ENCODE peak calls at places on chromosomes 13 and 19, in six cellular contexts. X is neural progenitor cell, W is fibroblast of lung, I is GM23338, Z is hepatocyte, B is GM23248. M is an unnamed sample.

GRCh38 chr13:79407349-79407979 is 1.4 kb upstream of the RBM26 start:
- DNase-seq in X (no peak), W (no peak), I (no peak), Z (no peak), B (no peak), M (no peak)

GRCh38 chr13:62793850-62794249 is 1378.2 kb upstream of the PCDH20 start:
- DNase-seq in X (no peak), W (no peak), I (no peak), Z (no peak), B (no peak), M (no peak)

GRCh38 chr13:109646423-109646822 is 140.0 kb downstream of the IRS2 start:
- DNase-seq in X (no peak), W (no peak), I (no peak), Z (no peak), B (no peak), M (no peak)

GRCh38 chr13:52848455-52849190 is at the start of gene PCDH8:
- DNase-seq in X (peak; percentile 96), W (no peak), I (peak; percentile 96), Z (peak; percentile 57), B (peak; percentile 6), M (no peak)

GRCh38 chr19:7013678-7014077 is 7.6 kb downstream of the MBD3L2B start:
- DNase-seq in X (no peak), W (no peak), I (no peak), Z (no peak), B (peak; percentile 42), M (peak; percentile 72)

GRCh38 chr19:6963937-6964336 is 57.3 kb downstream of the MBD3L2B start:
- DNase-seq in X (no peak), W (no peak), I (peak; percentile 4), Z (no peak), B (no peak), M (no peak)

GRCh38 chr19:46015961-46016425 is 6.9 kb downstream of the PGLYRP1 start:
- DNase-seq in X (peak; percentile 68), W (no peak), I (peak; percentile 56), Z (no peak), B (peak; percentile 30), M (no peak)

GRCh38 chr13:110438211-110438610 is 123.3 kb downstream of the RAB20 start:
- DNase-seq in X (no peak), W (no peak), I (no peak), Z (no peak), B (no peak), M (peak; percentile 58)

GRCh38 chr19:12884926-12885748 is 1.9 kb downstream of the KLF1 start:
- DNase-seq in X (peak; percentile 87), W (peak; percentile 46), I (peak; percentile 100), Z (peak; percentile 91), B (peak; percentile 75), M (peak; percentile 95)

GRCh38 chr13:33490461-33491327 is 205.1 kb upstream of the STARD13 start:
- DNase-seq in X (peak; percentile 66), W (no peak), I (peak; percentile 89), Z (no peak), B (peak; percentile 23), M (no peak)

GRCh38 chr13:112450118-112450517 is 74.0 kb downstream of the SPACA7 start:
- DNase-seq in X (no peak), W (no peak), I (no peak), Z (no peak), B (no peak), M (peak; percentile 54)

GRCh38 chr13:113960276-113960948 is 13.5 kb downstream of the C13orf46 start:
- DNase-seq in X (no peak), W (no peak), I (no peak), Z (no peak), B (no peak), M (no peak)

GRCh38 chr13:47594833-47595232 is 406.2 kb downstream of the SUCLA2 start:
- DNase-seq in X (peak; percentile 23), W (peak; percentile 7), I (peak; percentile 41), Z (no peak), B (peak; percentile 9), M (no peak)

GRCh38 chr13:110388141-110388943 is 81.3 kb downstream of the COL4A2 start:
- DNase-seq in X (no peak), W (peak; percentile 86), I (peak; percentile 33), Z (peak; percentile 43), B (peak; percentile 75), M (peak; percentile 77)

GRCh38 chr13:27556109-27556508 is 64.2 kb downstream of the LNX2 start:
- DNase-seq in X (no peak), W (peak; percentile 87), I (no peak), Z (no peak), B (peak; percentile 58), M (peak; percentile 50)

GRCh38 chr19:46390866-46391265 is 22.5 kb downstream of the CCDC8 start:
- DNase-seq in X (no peak), W (no peak), I (no peak), Z (no peak), B (peak; percentile 78), M (no peak)

DNA sequence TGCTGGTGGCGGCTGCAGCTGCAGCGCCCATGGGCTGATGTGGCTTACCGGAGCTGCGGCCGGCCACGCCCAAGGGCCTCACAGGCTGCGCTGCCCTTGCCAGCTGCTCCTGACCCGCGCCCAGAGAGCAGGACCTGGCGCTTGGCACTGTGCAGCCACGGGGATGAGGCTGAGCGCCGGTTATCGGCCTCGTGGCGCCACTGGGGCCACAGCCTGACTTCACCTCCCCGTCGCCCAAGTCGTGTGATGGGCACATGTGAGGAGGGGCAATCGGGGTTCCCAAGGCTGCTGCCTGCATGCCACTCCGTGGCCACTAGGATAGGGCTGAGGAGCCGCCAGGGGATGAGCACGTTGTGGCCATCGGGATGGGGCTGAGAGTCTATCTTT is 77.2 kb upstream of the PABPC3 start:
- DNase-seq in X (peak; percentile 36), W (no peak), I (peak; percentile 50), Z (no peak), B (no peak), M (no peak)
- H2AFZ ChIP-seq in X (peak overlapping the region; percentile 99), W (no peak overlapping the region), I (no peak overlapping the region), Z (no peak overlapping the region), B (no peak overlapping the region), M (no peak overlapping the region)

DNA sequence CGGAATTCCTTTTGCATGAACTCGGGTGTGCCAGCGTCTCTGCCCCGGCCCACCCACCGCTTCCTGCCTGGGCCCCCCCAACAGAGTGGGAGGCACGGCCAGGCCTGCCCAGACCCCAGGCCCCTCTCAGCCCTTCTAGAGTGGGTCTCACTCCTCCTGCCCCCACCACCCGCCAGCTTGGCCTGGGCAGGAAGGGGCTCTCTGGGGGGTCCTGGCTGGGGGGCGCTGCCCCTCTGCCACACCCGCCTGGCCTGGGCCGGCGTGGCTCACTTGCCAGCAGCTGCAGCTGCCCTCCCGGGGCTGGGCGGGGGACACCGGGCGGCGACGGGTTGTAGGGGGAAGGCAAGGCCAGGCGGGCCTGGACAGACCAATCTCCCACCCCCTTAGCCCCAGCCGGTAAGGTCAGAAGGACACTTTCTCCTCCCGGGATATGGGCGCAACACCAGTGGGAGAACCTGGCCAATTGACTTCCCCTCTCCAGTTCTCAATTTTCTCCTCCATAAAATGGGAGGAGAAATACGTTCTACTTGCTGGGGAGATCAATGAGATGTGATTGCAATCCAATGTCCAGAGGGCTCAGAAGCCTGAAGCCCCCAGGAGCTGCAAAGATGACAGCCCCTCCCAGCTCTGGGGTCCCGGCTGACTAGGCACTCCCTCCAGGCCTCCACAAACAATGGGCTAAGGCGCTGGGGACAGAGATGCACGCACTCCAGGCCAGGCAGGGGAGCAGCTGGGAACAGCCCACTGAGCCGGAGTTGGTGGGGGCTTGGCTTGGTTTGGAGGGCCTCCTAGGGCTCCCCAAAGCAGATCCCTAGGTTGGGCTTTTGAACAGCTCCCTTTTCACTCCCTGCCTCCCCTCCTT is 2.4 kb downstream of the CRLF1 start:
- DNase-seq in X (peak; percentile 68), W (no peak), I (peak; percentile 59), Z (no peak), B (no peak), M (peak; percentile 87)
- H3K27me3 ChIP-seq in X (peaks cover 98% of the 10 kb centered on the region), W (peaks cover 44% of the 10 kb centered on the region), I (peaks cover 87% of the 10 kb centered on the region), Z (peaks cover 76% of the 10 kb centered on the region), B (peaks cover 36% of the 10 kb centered on the region), M (peaks cover 24% of the 10 kb centered on the region)

GRCh38 chr13:39601636-39602035 is 1.4 kb downstream of the LHFPL6 start:
- DNase-seq in X (no peak), W (no peak), I (no peak), Z (no peak), B (no peak), M (no peak)
- H2AFZ ChIP-seq in X (peak overlapping the region; percentile 99), W (peak overlapping the region; percentile 21), I (peak overlapping the region; percentile 98), Z (peak overlapping the region; percentile 99), B (peak overlapping the region; percentile 87), M (peak overlapping the region; percentile 89)

DNA sequence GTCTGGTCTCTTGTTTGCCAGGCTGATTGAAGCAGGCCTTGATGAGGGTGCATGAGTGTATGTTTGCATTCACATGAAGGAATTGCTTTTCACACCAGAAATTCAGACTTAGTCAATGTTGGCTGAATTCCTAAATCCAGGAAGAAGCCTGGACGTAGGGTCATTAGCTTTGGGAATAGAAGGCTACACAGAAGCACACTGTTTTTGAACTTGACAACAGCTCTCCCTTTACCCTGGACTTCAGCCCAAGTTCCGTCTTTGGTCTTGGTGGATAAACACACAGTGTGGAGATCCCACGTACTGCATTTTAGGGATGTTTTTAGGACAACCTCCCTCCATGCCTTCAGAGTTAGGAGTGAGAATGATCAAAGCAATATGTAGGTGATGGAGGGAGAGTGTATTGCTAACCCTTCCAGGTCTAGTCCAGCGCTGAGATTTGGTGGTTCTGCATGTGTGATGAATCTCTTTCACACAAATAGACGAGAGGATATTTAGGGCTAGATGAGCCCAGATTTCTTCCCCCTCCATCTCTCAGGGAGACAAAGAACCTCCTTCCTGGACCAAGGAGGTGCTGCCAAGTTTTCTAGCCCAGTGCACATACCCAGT is 22.8 kb downstream of the TM6SF2 start:
- DNase-seq in X (no peak), W (no peak), I (no peak), Z (no peak), B (no peak), M (peak; percentile 1)
- H3K27me3 ChIP-seq in X (peaks cover 55% of the 10 kb centered on the region), W (peaks cover 24% of the 10 kb centered on the region), I (peaks cover 27% of the 10 kb centered on the region), Z (peaks cover 29% of the 10 kb centered on the region), B (peaks cover 31% of the 10 kb centered on the region), M (peaks cover 15% of the 10 kb centered on the region)

DNA sequence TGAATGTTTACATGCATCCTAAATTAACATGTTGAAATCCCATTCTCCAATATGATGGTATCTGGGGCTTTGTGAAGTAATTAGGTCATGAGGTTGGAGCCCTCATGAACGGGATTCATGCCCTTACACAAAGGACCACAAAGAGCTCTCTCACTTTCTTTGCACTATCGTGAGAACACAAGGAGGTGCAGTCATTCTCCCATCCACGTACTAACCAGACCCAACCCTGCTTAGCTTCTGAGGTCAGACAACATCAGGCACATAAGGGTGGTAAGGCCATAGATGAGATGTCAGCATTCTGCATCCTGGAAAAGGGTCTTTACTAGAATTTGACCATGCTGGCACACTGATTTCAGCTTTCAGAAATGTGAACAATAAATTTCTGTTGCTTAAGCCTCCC is 1211.9 kb upstream of the MIR17HG start:
- DNase-seq in X (no peak), W (no peak), I (no peak), Z (no peak), B (no peak), M (no peak)
- H2AFZ ChIP-seq in X (no peak overlapping the region), W (no peak overlapping the region), I (peak overlapping the region; percentile 5), Z (no peak overlapping the region), B (no peak overlapping the region), M (no peak overlapping the region)

M was measured in osteoblast.